ENCODE peak calls at places on chromosomes 2 and 18, in nine cellular contexts. D is stimulated activated CD4-positive, alpha-beta T cell treated with anti-CD3 and anti-CD28 coated beads, Interleukin-12 subunit alpha, Interleukin-12 subunit beta, amount 100 ng/mL, for 4 hours; R is endothelial cell; Q is dorsolateral prefrontal cortex; M is effector CD4-positive, alpha-beta T cell; G is T-helper 1 cell; A is B cell; X is AG09319; Z is hypothalamus. F is an unnamed sample.

GRCh38 chr2:235551965-235552364 is 58.1 kb downstream of the AGAP1 start:
- DNase-seq in D (no peak), G (no peak), Z (peak; percentile 28), X (no peak), M (no peak), Q (peak; percentile 72), R (peak; percentile 57), A (no peak), F (peak; percentile 45)

GRCh38 chr18:70422061-70422965 is 133.5 kb downstream of the SOCS6 start:
- DNase-seq in X (peak; percentile 82), M (no peak), D (no peak), R (no peak), A (no peak), G (no peak), Q (no peak), Z (no peak), F (no peak)

GRCh38 chr18:32470136-32470712 is 458 bp downstream of the GAREM1 start:
- DNase-seq in A (peak; percentile 41), M (no peak), R (peak; percentile 46), Q (no peak), G (peak; percentile 1), X (no peak), D (peak; percentile 2), Z (peak; percentile 40), F (peak; percentile 36)

GRCh38 chr2:157301323-157301722 is 24.3 kb downstream of the ERMN start:
- DNase-seq in G (no peak), M (no peak), A (no peak), Z (no peak), Q (no peak), R (no peak), D (no peak), X (no peak), F (no peak)

GRCh38 chr2:183665976-183666375 is 541.7 kb downstream of the NUP35 start:
- DNase-seq in Z (no peak), G (no peak), X (no peak), D (no peak), M (no peak), R (no peak), A (no peak), Q (no peak), F (no peak)

GRCh38 chr18:79735071-79735980 is 55.7 kb downstream of the CTDP1 start:
- DNase-seq in M (no peak), R (no peak), G (no peak), D (no peak), Q (no peak), A (no peak), X (no peak), Z (no peak), F (no peak)

GRCh38 chr2:138415891-138416494 is 85.6 kb upstream of the SPOPL start:
- DNase-seq in X (no peak), A (no peak), G (no peak), D (no peak), M (no peak), Z (no peak), R (no peak), Q (no peak), F (no peak)

GRCh38 chr2:55090702-55091101 is 40.5 kb upstream of the RTN4 start:
- DNase-seq in G (no peak), Q (no peak), R (no peak), M (no peak), Z (no peak), D (no peak), A (no peak), X (no peak), F (no peak)

GRCh38 chr2:30113617-30114293 is 33.1 kb upstream of the YPEL5 start:
- DNase-seq in D (no peak), R (no peak), G (no peak), Q (no peak), Z (no peak), M (no peak), X (peak; percentile 52), A (no peak), F (no peak)

GRCh38 chr18:32351014-32351413 is 119.7 kb downstream of the GAREM1 start:
- DNase-seq in G (no peak), D (no peak), Q (no peak), M (no peak), R (no peak), A (no peak), X (no peak), Z (no peak), F (no peak)

GRCh38 chr2:240168041-240168440 is 27.6 kb upstream of the OTOS start:
- DNase-seq in D (no peak), Z (no peak), Q (no peak), A (no peak), X (no peak), G (no peak), M (no peak), R (no peak), F (no peak)

GRCh38 chr18:48033770-48034650 is 103.6 kb upstream of the SMAD2 start:
- DNase-seq in G (no peak), M (no peak), D (no peak), Z (no peak), R (no peak), X (no peak), A (no peak), Q (no peak), F (no peak)

GRCh38 chr18:27728659-27729058 is 448.3 kb downstream of the CDH2 start:
- DNase-seq in D (no peak), A (no peak), Q (no peak), M (no peak), Z (no peak), R (no peak), G (no peak), X (no peak), F (no peak)

GRCh38 chr2:121360566-121361300 is 75.7 kb upstream of the TFCP2L1 start:
- DNase-seq in M (no peak), D (no peak), X (no peak), R (no peak), Q (no peak), Z (no peak), A (no peak), G (no peak), F (no peak)

GRCh38 chr2:1585635-1586034 is 158.7 kb downstream of the PXDN start:
- DNase-seq in Q (no peak), Z (no peak), D (no peak), R (no peak), X (no peak), M (no peak), G (no peak), A (no peak), F (no peak)

GRCh38 chr18:69085933-69086332 is 288.1 kb downstream of the CCDC102B start:
- DNase-seq in D (no peak), X (no peak), R (no peak), Z (no peak), A (no peak), Q (no peak), M (no peak), G (no peak), F (no peak)

GRCh38 chr2:241269707-241270520 is 45.6 kb downstream of the HDLBP start:
- DNase-seq in A (no peak), Q (no peak), X (no peak), Z (no peak), R (no peak), M (no peak), D (no peak), G (no peak), F (no peak)

GRCh38 chr2:128535928-128536327 is 217.3 kb upstream of the HS6ST1 start:
- DNase-seq in D (no peak), M (no peak), A (no peak), R (no peak), X (peak; percentile 34), Z (no peak), G (no peak), Q (no peak), F (no peak)

GRCh38 chr2:120736955-120737801 is 1.5 kb downstream of the GLI2 start:
- DNase-seq in M (no peak), D (no peak), X (peak; percentile 80), Z (no peak), Q (no peak), G (no peak), R (no peak), A (no peak), F (peak; percentile 52)

GRCh38 chr18:56641714-56642331 is 3.4 kb upstream of the TXNL1 start:
- DNase-seq in R (no peak), Q (no peak), X (no peak), A (no peak), D (no peak), G (no peak), M (no peak), Z (no peak), F (no peak)

GRCh38 chr2:151106805-151107490 is 154.7 kb downstream of the RBM43 start:
- DNase-seq in A (no peak), Z (no peak), Q (no peak), X (no peak), D (no peak), R (no peak), M (no peak), G (no peak), F (no peak)

GRCh38 chr18:28439870-28440269 is 262.9 kb upstream of the CDH2 start:
- DNase-seq in Q (no peak), X (no peak), M (no peak), D (no peak), G (no peak), R (no peak), Z (no peak), A (no peak), F (peak; percentile 6)

GRCh38 chr2:43142921-43143438 is 83.4 kb downstream of the ZFP36L2 start:
- DNase-seq in A (no peak), M (no peak), X (no peak), D (no peak), Z (no peak), Q (no peak), R (no peak), G (no peak), F (peak; percentile 59)

GRCh38 chr18:25399554-25399953 is 47.6 kb upstream of the ZNF521 start:
- DNase-seq in R (no peak), G (no peak), Z (no peak), D (no peak), Q (no peak), A (no peak), M (no peak), X (no peak), F (peak; percentile 92)

GRCh38 chr2:76569819-76570218 is 859.1 kb upstream of the GCFC2 start:
- DNase-seq in M (no peak), Q (no peak), A (no peak), Z (no peak), G (no peak), R (no peak), D (no peak), X (no peak), F (no peak)

GRCh38 chr2:69926849-69927515 is 12.1 kb downstream of the MXD1 start:
- DNase-seq in Q (no peak), R (no peak), G (no peak), X (no peak), D (no peak), Z (no peak), M (no peak), A (no peak), F (no peak)

GRCh38 chr2:126979039-126979438 is 80.3 kb downstream of the TEX51 start:
- DNase-seq in Z (no peak), A (no peak), R (no peak), M (no peak), X (no peak), G (no peak), D (no peak), Q (no peak), F (no peak)

GRCh38 chr2:48414640-48414979 is 115.3 kb upstream of the STON1 start:
- DNase-seq in R (no peak), G (no peak), M (no peak), Q (no peak), Z (no peak), X (no peak), A (no peak), D (no peak), F (no peak)

GRCh38 chr18:14919666-14920065 is 171.7 kb downstream of the ANKRD30B start:
- DNase-seq in X (no peak), Q (no peak), A (no peak), G (no peak), Z (no peak), R (no peak), D (no peak), M (no peak), F (no peak)

GRCh38 chr18:41504316-41504715 is 450.7 kb upstream of the PIK3C3 start:
- DNase-seq in X (no peak), G (no peak), Z (no peak), R (no peak), A (no peak), M (no peak), Q (no peak), D (no peak), F (no peak)

GRCh38 chr2:231791107-231791506 is 4.9 kb downstream of the COPS7B start:
- DNase-seq in X (no peak), Q (no peak), A (no peak), Z (no peak), G (no peak), M (no peak), R (no peak), D (no peak), F (no peak)